ENCODE peak calls at places on chromosomes 13 and 19, in seven cellular contexts. One of them, this sample, is unnamed. For H3K4me1, the result is how much of the 10 kb centered on the place peaks cover.

GRCh38 chr19:11381535-11382369 is 2.4 kb downstream of the EPOR start:
- DNase-seq in esophagus muscularis mucosa: no peak
- DNase-seq in ovary: peak
- DNase-seq in SK-N-SH: peak
- DNase-seq in A549: peak
- DNase-seq in tibial nerve: no peak
- DNase-seq in stomach: peak
- DNase-seq in this sample: peak

GRCh38 chr13:81929988-81930387 is 1589.1 kb upstream of the SPRY2 start:
- DNase-seq in tibial nerve: no peak
- DNase-seq in A549: no peak
- DNase-seq in ovary: no peak
- DNase-seq in SK-N-SH: peak
- DNase-seq in stomach: no peak
- DNase-seq in esophagus muscularis mucosa: no peak
- DNase-seq in this sample: no peak

GRCh38 chr19:40689339-40690049 is 957 bp downstream of the NUMBL start:
- DNase-seq in A549: no peak
- DNase-seq in esophagus muscularis mucosa: no peak
- DNase-seq in ovary: peak
- DNase-seq in SK-N-SH: peak
- DNase-seq in stomach: no peak
- DNase-seq in tibial nerve: no peak
- DNase-seq in this sample: no peak

GRCh38 chr13:67518785-67519184 is 288.6 kb upstream of the PCDH9 start:
- DNase-seq in A549: no peak
- DNase-seq in ovary: no peak
- DNase-seq in esophagus muscularis mucosa: no peak
- DNase-seq in tibial nerve: no peak
- DNase-seq in SK-N-SH: no peak
- DNase-seq in stomach: no peak
- DNase-seq in this sample: no peak

GRCh38 chr19:46863818-46864629 is 3.2 kb downstream of the ARHGAP35 start:
- DNase-seq in tibial nerve: no peak
- DNase-seq in ovary: no peak
- DNase-seq in esophagus muscularis mucosa: no peak
- DNase-seq in SK-N-SH: peak
- DNase-seq in A549: no peak
- DNase-seq in stomach: peak
- DNase-seq in this sample: peak

GRCh38 chr19:38670921-38671398 is 23.5 kb downstream of the ACTN4 start:
- DNase-seq in ovary: no peak
- DNase-seq in A549: no peak
- DNase-seq in SK-N-SH: no peak
- DNase-seq in tibial nerve: no peak
- DNase-seq in stomach: no peak
- DNase-seq in esophagus muscularis mucosa: no peak
- DNase-seq in this sample: no peak

GRCh38 chr13:31733066-31733465 is 6.3 kb upstream of the RXFP2 start:
- DNase-seq in stomach: no peak
- DNase-seq in tibial nerve: no peak
- DNase-seq in ovary: no peak
- DNase-seq in esophagus muscularis mucosa: no peak
- DNase-seq in A549: no peak
- DNase-seq in SK-N-SH: peak
- DNase-seq in this sample: no peak

GRCh38 chr13:96984061-96984508 is 10.2 kb downstream of the OXGR1 start:
- DNase-seq in esophagus muscularis mucosa: no peak
- DNase-seq in tibial nerve: no peak
- DNase-seq in stomach: peak
- DNase-seq in A549: no peak
- DNase-seq in SK-N-SH: peak
- DNase-seq in ovary: no peak
- DNase-seq in this sample: no peak

GRCh38 chr13:45255253-45255987 is 54.6 kb upstream of the KCTD4 start:
- DNase-seq in esophagus muscularis mucosa: no peak
- DNase-seq in A549: no peak
- DNase-seq in stomach: no peak
- DNase-seq in ovary: no peak
- DNase-seq in SK-N-SH: no peak
- DNase-seq in tibial nerve: no peak
- DNase-seq in this sample: no peak

GRCh38 chr19:9667898-9668297 is 7.0 kb downstream of the ZNF562 start:
- DNase-seq in tibial nerve: no peak
- DNase-seq in stomach: no peak
- DNase-seq in SK-N-SH: no peak
- DNase-seq in A549: no peak
- DNase-seq in esophagus muscularis mucosa: no peak
- DNase-seq in ovary: no peak
- DNase-seq in this sample: no peak

GRCh38 chr19:866769-867300 is 7.4 kb downstream of the CFD start:
- DNase-seq in stomach: no peak
- DNase-seq in ovary: no peak
- DNase-seq in tibial nerve: no peak
- DNase-seq in A549: no peak
- DNase-seq in esophagus muscularis mucosa: no peak
- DNase-seq in SK-N-SH: no peak
- DNase-seq in this sample: no peak

GRCh38 chr19:50204811-50205675 is 1.6 kb downstream of the MYH14 start:
- DNase-seq in esophagus muscularis mucosa: no peak
- DNase-seq in tibial nerve: no peak
- DNase-seq in stomach: peak
- DNase-seq in SK-N-SH: peak
- DNase-seq in A549: no peak
- DNase-seq in ovary: peak
- DNase-seq in this sample: no peak

GRCh38 chr13:51928231-51928630 is 66.5 kb downstream of the CCDC70 start:
- DNase-seq in ovary: no peak
- DNase-seq in stomach: no peak
- DNase-seq in A549: no peak
- DNase-seq in tibial nerve: no peak
- DNase-seq in esophagus muscularis mucosa: no peak
- DNase-seq in SK-N-SH: no peak
- DNase-seq in this sample: no peak

GRCh38 chr13:110726726-110727125 is 13.2 kb downstream of the ING1 start:
- DNase-seq in esophagus muscularis mucosa: no peak
- DNase-seq in tibial nerve: no peak
- DNase-seq in A549: no peak
- DNase-seq in SK-N-SH: no peak
- DNase-seq in stomach: no peak
- DNase-seq in ovary: no peak
- DNase-seq in this sample: no peak

DNA sequence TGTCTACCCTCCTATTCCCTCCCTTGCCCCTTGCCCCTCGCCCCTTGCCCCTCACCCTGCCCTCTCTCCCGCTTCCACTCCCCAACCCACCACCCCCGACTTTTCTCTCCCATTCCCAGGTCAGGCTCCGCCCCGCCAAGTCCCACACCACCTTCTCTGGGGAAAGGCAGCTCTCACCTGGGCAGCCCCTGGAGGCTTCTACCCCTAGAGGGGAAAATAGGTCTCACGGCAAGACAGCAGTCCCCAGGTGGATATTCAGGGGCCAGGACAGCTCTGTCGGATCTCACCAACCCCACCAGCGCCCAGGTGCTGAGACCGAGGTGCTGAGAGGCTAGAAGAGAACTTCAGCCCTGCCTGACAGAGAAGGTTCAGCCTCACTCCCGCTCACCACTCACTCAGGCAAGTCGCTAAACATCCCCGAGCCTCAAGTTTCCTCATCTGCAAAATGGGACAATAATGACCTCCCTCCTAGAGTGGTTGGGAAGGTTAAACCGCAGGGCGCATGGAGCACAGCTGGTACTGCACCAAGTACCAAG is 1.4 kb upstream of the ERFL start:
- DNase-seq in stomach: no peak
- DNase-seq in SK-N-SH: no peak
- DNase-seq in ovary: no peak
- DNase-seq in esophagus muscularis mucosa: no peak
- DNase-seq in tibial nerve: no peak
- DNase-seq in A549: no peak
- DNase-seq in this sample: no peak
- H3K4me3 ChIP-seq in stomach: no peak
- H3K4me3 ChIP-seq in SK-N-SH: no peak
- H3K4me3 ChIP-seq in ovary: no peak
- H3K4me3 ChIP-seq in esophagus muscularis mucosa: no peak
- H3K4me3 ChIP-seq in tibial nerve: no peak
- H3K4me3 ChIP-seq in A549: no peak
- H3K4me3 ChIP-seq in this sample: no peak

GRCh38 chr13:23656637-23657036 is 86.4 kb downstream of the TNFRSF19 start:
- DNase-seq in tibial nerve: no peak
- DNase-seq in A549: no peak
- DNase-seq in ovary: no peak
- DNase-seq in esophagus muscularis mucosa: no peak
- DNase-seq in SK-N-SH: peak
- DNase-seq in stomach: no peak
- DNase-seq in this sample: no peak
- TF ChIP-seq EP300 in tibial nerve: no peak
- TF ChIP-seq EP300 in A549: no peak
- TF ChIP-seq EP300 in ovary: no peak
- TF ChIP-seq EP300 in esophagus muscularis mucosa: no peak
- TF ChIP-seq EP300 in SK-N-SH: no peak
- TF ChIP-seq EP300 in stomach: no peak
- TF ChIP-seq EP300 in this sample: no peak

DNA sequence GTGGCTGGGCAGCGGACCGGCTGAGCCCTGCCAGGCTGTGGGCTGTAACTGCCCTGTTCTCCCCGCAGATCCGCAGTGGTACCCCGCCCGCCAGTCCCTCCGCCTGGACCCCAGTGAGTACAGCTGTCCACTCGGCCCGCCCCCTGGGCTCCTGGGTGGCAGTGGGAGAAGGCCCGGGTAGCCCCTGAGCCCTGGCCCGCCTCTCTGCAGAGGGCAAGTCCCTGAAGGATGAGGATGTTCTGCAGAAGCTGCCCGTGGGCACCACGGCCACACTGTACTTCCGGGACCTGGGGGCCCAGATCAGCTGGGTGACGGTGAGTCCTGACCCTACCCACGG is 8.3 kb downstream of the NDUFB7 start:
- DNase-seq in esophagus muscularis mucosa: no peak
- DNase-seq in ovary: no peak
- DNase-seq in SK-N-SH: no peak
- DNase-seq in A549: no peak
- DNase-seq in stomach: no peak
- DNase-seq in tibial nerve: no peak
- DNase-seq in this sample: no peak
- H3K4me1 ChIP-seq in esophagus muscularis mucosa: under half
- H3K4me1 ChIP-seq in ovary: under half
- H3K4me1 ChIP-seq in SK-N-SH: under half
- H3K4me1 ChIP-seq in A549: under half
- H3K4me1 ChIP-seq in stomach: under half
- H3K4me1 ChIP-seq in tibial nerve: under half
- H3K4me1 ChIP-seq in this sample: under half

GRCh38 chr13:40652588-40652940 is 13.9 kb downstream of the FOXO1 start:
- DNase-seq in A549: no peak
- DNase-seq in stomach: no peak
- DNase-seq in SK-N-SH: no peak
- DNase-seq in ovary: no peak
- DNase-seq in esophagus muscularis mucosa: no peak
- DNase-seq in tibial nerve: no peak
- DNase-seq in this sample: no peak
- H3K4me3 ChIP-seq in A549: no peak
- H3K4me3 ChIP-seq in stomach: no peak
- H3K4me3 ChIP-seq in SK-N-SH: no peak
- H3K4me3 ChIP-seq in ovary: no peak
- H3K4me3 ChIP-seq in esophagus muscularis mucosa: no peak
- H3K4me3 ChIP-seq in tibial nerve: no peak
- H3K4me3 ChIP-seq in this sample: no peak

GRCh38 chr13:33205224-33205623 is 80.3 kb downstream of the STARD13 start:
- DNase-seq in ovary: no peak
- DNase-seq in SK-N-SH: no peak
- DNase-seq in tibial nerve: no peak
- DNase-seq in esophagus muscularis mucosa: no peak
- DNase-seq in stomach: no peak
- DNase-seq in A549: no peak
- DNase-seq in this sample: no peak

GRCh38 chr13:33206425-33206824 is 79.1 kb downstream of the STARD13 start:
- DNase-seq in tibial nerve: no peak
- DNase-seq in stomach: no peak
- DNase-seq in SK-N-SH: no peak
- DNase-seq in A549: no peak
- DNase-seq in ovary: no peak
- DNase-seq in esophagus muscularis mucosa: peak
- DNase-seq in this sample: no peak

GRCh38 chr13:33205804-33206221 is 79.7 kb downstream of the STARD13 start:
- DNase-seq in esophagus muscularis mucosa: peak
- DNase-seq in stomach: no peak
- DNase-seq in A549: no peak
- DNase-seq in SK-N-SH: peak
- DNase-seq in ovary: no peak
- DNase-seq in tibial nerve: no peak
- DNase-seq in this sample: no peak

GRCh38 chr13:33202644-33203169 is 82.8 kb downstream of the STARD13 start:
- DNase-seq in A549: no peak
- DNase-seq in SK-N-SH: no peak
- DNase-seq in ovary: no peak
- DNase-seq in tibial nerve: no peak
- DNase-seq in stomach: no peak
- DNase-seq in esophagus muscularis mucosa: no peak
- DNase-seq in this sample: no peak

DNA sequence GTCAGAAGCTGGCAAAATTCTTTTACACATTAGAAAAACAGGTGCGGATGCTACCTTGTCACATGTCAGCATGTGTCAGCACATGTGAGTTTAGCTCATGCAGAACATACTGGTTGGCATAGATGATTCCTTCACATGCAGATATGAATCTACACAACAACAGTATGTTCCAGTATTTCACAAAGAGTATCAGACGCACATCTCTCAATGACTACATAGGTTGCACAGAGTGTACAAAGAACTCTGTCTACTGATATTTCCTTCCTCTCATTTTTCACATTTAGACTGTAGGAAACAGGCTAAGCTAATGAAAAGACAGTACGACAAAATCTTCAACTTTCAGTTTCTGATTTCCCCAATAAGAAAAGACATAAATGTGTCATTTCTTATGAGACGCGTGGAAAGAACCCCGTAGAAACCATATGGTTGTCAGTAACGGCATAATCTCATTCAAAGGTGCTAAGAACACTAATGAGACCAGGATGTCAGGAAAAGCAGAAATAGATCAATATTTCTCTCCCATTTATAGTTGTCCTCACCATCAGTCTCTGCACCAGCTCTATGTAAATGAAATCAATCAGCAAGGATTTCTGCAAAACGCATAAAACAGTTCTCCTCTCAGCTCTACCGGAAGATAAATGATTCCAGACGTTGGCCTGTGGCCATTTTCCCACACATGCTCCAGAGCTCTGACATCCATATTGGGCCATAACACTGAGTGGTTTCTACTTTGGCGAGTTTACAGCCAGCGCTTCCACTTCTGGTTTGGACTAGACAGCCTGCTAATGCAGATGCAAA is 81.2 kb downstream of the STARD13 start:
- DNase-seq in esophagus muscularis mucosa: peak
- DNase-seq in tibial nerve: peak
- DNase-seq in SK-N-SH: peak
- DNase-seq in stomach: peak
- DNase-seq in ovary: peak
- DNase-seq in A549: no peak
- DNase-seq in this sample: peak
- TF ChIP-seq EP300 in esophagus muscularis mucosa: no peak
- TF ChIP-seq EP300 in tibial nerve: no peak
- TF ChIP-seq EP300 in SK-N-SH: peak
- TF ChIP-seq EP300 in stomach: no peak
- TF ChIP-seq EP300 in ovary: no peak
- TF ChIP-seq EP300 in A549: no peak
- TF ChIP-seq EP300 in this sample: peak

GRCh38 chr19:54464044-54464623 is 556 bp upstream of the LENG9 start:
- DNase-seq in tibial nerve: peak
- DNase-seq in stomach: peak
- DNase-seq in A549: peak
- DNase-seq in esophagus muscularis mucosa: peak
- DNase-seq in SK-N-SH: peak
- DNase-seq in ovary: peak
- DNase-seq in this sample: peak
- H3K4me1 ChIP-seq in tibial nerve: under half
- H3K4me1 ChIP-seq in stomach: half or more
- H3K4me1 ChIP-seq in A549: under half
- H3K4me1 ChIP-seq in esophagus muscularis mucosa: half or more
- H3K4me1 ChIP-seq in SK-N-SH: under half
- H3K4me1 ChIP-seq in ovary: under half
- H3K4me1 ChIP-seq in this sample: under half

This sample was measured in sigmoid colon.